ENCODE peak calls at places on chromosome 21, in four cellular contexts. One of them, this sample, is unnamed. For H3K4me1, the result is how much of the 10 kb centered on the place peaks cover.

GRCh38 chr21:28811860-28812259 is 180.8 kb downstream of the LTN1 start:
- DNase-seq in ascending aorta: no peak
- DNase-seq in adrenal gland: no peak
- DNase-seq in psoas muscle: no peak
- DNase-seq in this sample: no peak

GRCh38 chr21:18987515-18988026 is 584.0 kb upstream of the TMPRSS15 start:
- DNase-seq in ascending aorta: no peak
- DNase-seq in adrenal gland: no peak
- DNase-seq in psoas muscle: no peak
- DNase-seq in this sample: no peak

GRCh38 chr21:34793471-34793870 is 124.7 kb downstream of the CLIC6 start:
- DNase-seq in ascending aorta: no peak
- DNase-seq in adrenal gland: no peak
- DNase-seq in psoas muscle: no peak
- DNase-seq in this sample: no peak

GRCh38 chr21:19321688-19322087 is 918.1 kb upstream of the TMPRSS15 start:
- DNase-seq in ascending aorta: no peak
- DNase-seq in adrenal gland: no peak
- DNase-seq in psoas muscle: no peak
- DNase-seq in this sample: no peak

GRCh38 chr21:34544032-34544496 is 32.1 kb upstream of the KCNE1 start:
- DNase-seq in ascending aorta: no peak
- DNase-seq in adrenal gland: peak
- DNase-seq in psoas muscle: peak
- DNase-seq in this sample: peak

GRCh38 chr21:28699186-28699585 is 293.5 kb downstream of the LTN1 start:
- DNase-seq in ascending aorta: no peak
- DNase-seq in adrenal gland: no peak
- DNase-seq in psoas muscle: no peak
- DNase-seq in this sample: no peak

GRCh38 chr21:31515253-31515652 is 144.2 kb upstream of the SOD1 start:
- DNase-seq in ascending aorta: no peak
- DNase-seq in adrenal gland: no peak
- DNase-seq in psoas muscle: no peak
- DNase-seq in this sample: no peak

GRCh38 chr21:34061983-34062382 is 11.4 kb upstream of the MRPS6 start:
- DNase-seq in ascending aorta: no peak
- DNase-seq in adrenal gland: no peak
- DNase-seq in psoas muscle: no peak
- DNase-seq in this sample: no peak

GRCh38 chr21:10521091-10521598 is at the start of gene TPTE:
- DNase-seq in ascending aorta: no peak
- DNase-seq in adrenal gland: no peak
- DNase-seq in psoas muscle: no peak
- DNase-seq in this sample: no peak

GRCh38 chr21:43627527-43627926 is 31.8 kb downstream of the HSF2BP start:
- DNase-seq in ascending aorta: no peak
- DNase-seq in adrenal gland: no peak
- DNase-seq in psoas muscle: no peak
- DNase-seq in this sample: no peak

GRCh38 chr21:32977216-32977615 is 48.5 kb upstream of the OLIG2 start:
- DNase-seq in ascending aorta: no peak
- DNase-seq in adrenal gland: no peak
- DNase-seq in psoas muscle: no peak
- DNase-seq in this sample: no peak

GRCh38 chr21:43834146-43834905 is 30.7 kb upstream of the AGPAT3 start:
- DNase-seq in ascending aorta: no peak
- DNase-seq in adrenal gland: no peak
- DNase-seq in psoas muscle: no peak
- DNase-seq in this sample: no peak

GRCh38 chr21:36471254-36471723 is 8.6 kb downstream of the CLDN14 start:
- DNase-seq in ascending aorta: no peak
- DNase-seq in adrenal gland: no peak
- DNase-seq in psoas muscle: no peak
- DNase-seq in this sample: peak

GRCh38 chr21:35764077-35764476 is 296.2 kb downstream of the SETD4 start:
- DNase-seq in ascending aorta: no peak
- DNase-seq in adrenal gland: no peak
- DNase-seq in psoas muscle: no peak
- DNase-seq in this sample: no peak

GRCh38 chr21:35427320-35428040 is 378.4 kb upstream of the RUNX1 start:
- DNase-seq in ascending aorta: no peak
- DNase-seq in adrenal gland: no peak
- DNase-seq in psoas muscle: peak
- DNase-seq in this sample: no peak

GRCh38 chr21:17925000-17925610 is 105.9 kb upstream of the C21orf91 start:
- DNase-seq in ascending aorta: no peak
- DNase-seq in adrenal gland: peak
- DNase-seq in psoas muscle: no peak
- DNase-seq in this sample: peak

GRCh38 chr21:43825936-43826622 is 36.7 kb downstream of the RRP1 start:
- DNase-seq in ascending aorta: no peak
- DNase-seq in adrenal gland: no peak
- DNase-seq in psoas muscle: peak
- DNase-seq in this sample: no peak

GRCh38 chr21:14901482-14901958 is 163.3 kb downstream of the NRIP1 start:
- DNase-seq in ascending aorta: no peak
- DNase-seq in adrenal gland: no peak
- DNase-seq in psoas muscle: no peak
- DNase-seq in this sample: no peak

GRCh38 chr21:36436829-36437744 is 42.8 kb downstream of the CLDN14 start:
- DNase-seq in ascending aorta: no peak
- DNase-seq in adrenal gland: no peak
- DNase-seq in psoas muscle: no peak
- DNase-seq in this sample: no peak

GRCh38 chr21:35861656-35862055 is 198.7 kb downstream of the SETD4 start:
- DNase-seq in ascending aorta: no peak
- DNase-seq in adrenal gland: no peak
- DNase-seq in psoas muscle: no peak
- DNase-seq in this sample: no peak

GRCh38 chr21:21156919-21157318 is 158.7 kb downstream of the NCAM2 start:
- DNase-seq in ascending aorta: no peak
- DNase-seq in adrenal gland: no peak
- DNase-seq in psoas muscle: no peak
- DNase-seq in this sample: no peak

GRCh38 chr21:28263974-28264373 is 728.7 kb downstream of the LTN1 start:
- DNase-seq in ascending aorta: no peak
- DNase-seq in adrenal gland: no peak
- DNase-seq in psoas muscle: no peak
- DNase-seq in this sample: no peak

GRCh38 chr21:17611414-17612022 is 1.2 kb downstream of the BTG3 start:
- DNase-seq in ascending aorta: peak
- DNase-seq in adrenal gland: peak
- DNase-seq in psoas muscle: peak
- DNase-seq in this sample: peak

GRCh38 chr21:34086887-34087306 is 13.5 kb downstream of the MRPS6 start:
- DNase-seq in ascending aorta: no peak
- DNase-seq in adrenal gland: no peak
- DNase-seq in psoas muscle: no peak
- DNase-seq in this sample: no peak

GRCh38 chr21:28142692-28143091 is 850.0 kb downstream of the LTN1 start:
- DNase-seq in ascending aorta: no peak
- DNase-seq in adrenal gland: peak
- DNase-seq in psoas muscle: no peak
- DNase-seq in this sample: no peak

GRCh38 chr21:35819134-35819533 is 241.2 kb downstream of the SETD4 start:
- DNase-seq in ascending aorta: no peak
- DNase-seq in adrenal gland: no peak
- DNase-seq in psoas muscle: no peak
- DNase-seq in this sample: no peak

GRCh38 chr21:34008618-34009017 is 64.8 kb upstream of the MRPS6 start:
- DNase-seq in ascending aorta: no peak
- DNase-seq in adrenal gland: no peak
- DNase-seq in psoas muscle: no peak
- DNase-seq in this sample: no peak

GRCh38 chr21:19236209-19236608 is 832.6 kb upstream of the TMPRSS15 start:
- DNase-seq in ascending aorta: no peak
- DNase-seq in adrenal gland: no peak
- DNase-seq in psoas muscle: no peak
- DNase-seq in this sample: no peak

GRCh38 chr21:26849428-26850115 is 4.4 kb upstream of the ADAMTS1 start:
- DNase-seq in ascending aorta: no peak
- DNase-seq in adrenal gland: peak
- DNase-seq in psoas muscle: no peak
- DNase-seq in this sample: no peak

GRCh38 chr21:37915941-37916794 is at the start of gene KCNJ6:
- DNase-seq in ascending aorta: no peak
- DNase-seq in adrenal gland: peak
- DNase-seq in psoas muscle: peak
- DNase-seq in this sample: no peak

GRCh38 chr21:37863842-37864241 is 52.4 kb downstream of the KCNJ6 start:
- DNase-seq in ascending aorta: no peak
- DNase-seq in adrenal gland: peak
- DNase-seq in psoas muscle: no peak
- DNase-seq in this sample: no peak

GRCh38 chr21:37670883-37671282 is 245.4 kb downstream of the KCNJ6 start:
- DNase-seq in ascending aorta: no peak
- DNase-seq in adrenal gland: no peak
- DNase-seq in psoas muscle: no peak
- DNase-seq in this sample: no peak

GRCh38 chr21:20997633-20998455 is at the start of gene NCAM2:
- DNase-seq in ascending aorta: no peak
- DNase-seq in adrenal gland: peak
- DNase-seq in psoas muscle: peak
- DNase-seq in this sample: peak

GRCh38 chr21:40245021-40245420 is 377.8 kb downstream of the PCP4 start:
- DNase-seq in ascending aorta: no peak
- DNase-seq in adrenal gland: no peak
- DNase-seq in psoas muscle: no peak
- DNase-seq in this sample: no peak

GRCh38 chr21:28975401-28975800 is 17.3 kb downstream of the LTN1 start:
- DNase-seq in ascending aorta: no peak
- DNase-seq in adrenal gland: no peak
- DNase-seq in psoas muscle: no peak
- DNase-seq in this sample: no peak

GRCh38 chr21:33666153-33666552 is 23.9 kb downstream of the ITSN1 start:
- DNase-seq in ascending aorta: no peak
- DNase-seq in adrenal gland: no peak
- DNase-seq in psoas muscle: no peak
- DNase-seq in this sample: no peak

GRCh38 chr21:35428489-35428888 is 379.4 kb upstream of the RUNX1 start:
- DNase-seq in ascending aorta: no peak
- DNase-seq in adrenal gland: peak
- DNase-seq in psoas muscle: peak
- DNase-seq in this sample: no peak

GRCh38 chr21:41676198-41676597 is 90.7 kb downstream of the RIPK4 start:
- DNase-seq in ascending aorta: no peak
- DNase-seq in adrenal gland: no peak
- DNase-seq in psoas muscle: no peak
- DNase-seq in this sample: no peak
- H3K4me1 ChIP-seq in ascending aorta: under half
- H3K4me1 ChIP-seq in adrenal gland: under half
- H3K4me1 ChIP-seq in psoas muscle: under half
- H3K4me1 ChIP-seq in this sample: under half

GRCh38 chr21:38959686-38960049 is 153.9 kb downstream of the ETS2 start:
- DNase-seq in ascending aorta: no peak
- DNase-seq in adrenal gland: no peak
- DNase-seq in psoas muscle: no peak
- DNase-seq in this sample: no peak
- H3K4me1 ChIP-seq in ascending aorta: under half
- H3K4me1 ChIP-seq in adrenal gland: under half
- H3K4me1 ChIP-seq in psoas muscle: under half
- H3K4me1 ChIP-seq in this sample: under half

DNA sequence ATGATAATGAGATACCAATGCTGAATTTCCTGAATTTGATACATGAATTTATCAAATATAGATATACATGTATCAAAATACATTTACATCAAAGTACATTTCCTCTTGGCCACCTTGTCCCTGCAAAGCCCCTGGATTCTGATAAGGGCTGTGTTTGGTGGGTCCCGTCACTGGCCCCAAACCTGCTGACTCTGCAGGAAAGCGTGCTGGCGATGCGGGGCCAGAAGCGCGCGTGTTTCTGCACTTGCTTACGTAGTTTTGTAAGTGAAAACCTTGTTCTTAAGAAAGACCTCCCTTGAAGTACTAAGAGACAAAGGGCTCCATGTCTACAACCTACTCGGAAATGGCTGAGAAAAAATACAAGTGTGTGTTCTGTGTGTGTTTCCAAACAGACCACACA is 11.0 kb downstream of the ITGB2 start:
- DNase-seq in ascending aorta: no peak
- DNase-seq in adrenal gland: no peak
- DNase-seq in psoas muscle: no peak
- DNase-seq in this sample: no peak
- H3K4me1 ChIP-seq in ascending aorta: under half
- H3K4me1 ChIP-seq in adrenal gland: under half
- H3K4me1 ChIP-seq in psoas muscle: under half
- H3K4me1 ChIP-seq in this sample: under half

GRCh38 chr21:41755934-41756773 is 10.7 kb downstream of the RIPK4 start:
- DNase-seq in ascending aorta: no peak
- DNase-seq in adrenal gland: no peak
- DNase-seq in psoas muscle: no peak
- DNase-seq in this sample: no peak
- H3K4me1 ChIP-seq in ascending aorta: under half
- H3K4me1 ChIP-seq in adrenal gland: under half
- H3K4me1 ChIP-seq in psoas muscle: under half
- H3K4me1 ChIP-seq in this sample: under half

DNA sequence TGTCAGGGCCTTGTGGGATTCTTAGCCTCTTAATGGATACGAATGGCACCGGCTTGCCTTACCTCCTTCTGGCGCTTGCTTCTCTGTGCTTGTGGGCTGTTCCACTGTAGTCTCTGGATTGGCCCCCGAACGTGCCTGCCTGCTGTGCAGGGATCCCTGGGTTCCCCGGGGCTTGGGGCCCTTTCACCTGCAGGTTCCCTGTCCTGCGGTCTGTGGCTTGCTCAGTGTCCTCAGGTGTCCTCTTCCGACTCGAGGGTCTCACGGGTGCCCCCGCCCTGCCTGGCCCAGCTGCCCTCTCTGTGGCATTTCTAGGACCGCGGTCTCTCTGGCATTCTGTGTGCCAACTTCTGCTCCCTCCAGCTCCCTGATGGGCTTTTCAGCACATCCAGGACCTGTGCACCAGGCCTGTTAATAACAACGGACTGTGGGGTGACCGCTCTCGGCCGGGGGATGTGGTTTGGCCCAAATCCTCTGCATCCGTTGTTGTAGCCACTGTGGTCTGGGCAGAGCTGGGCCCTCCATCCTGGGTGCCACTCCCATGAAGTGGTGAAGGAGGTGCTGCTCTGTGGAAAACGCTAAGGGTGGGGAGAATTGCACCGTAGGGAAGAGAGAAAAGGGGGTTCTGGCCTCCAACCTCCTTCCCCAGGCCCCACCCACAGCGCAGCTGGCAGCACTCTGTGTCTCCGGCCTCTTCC is 12.4 kb downstream of the COL18A1 start:
- DNase-seq in ascending aorta: no peak
- DNase-seq in adrenal gland: no peak
- DNase-seq in psoas muscle: peak
- DNase-seq in this sample: no peak
- H3K4me1 ChIP-seq in ascending aorta: under half
- H3K4me1 ChIP-seq in adrenal gland: half or more
- H3K4me1 ChIP-seq in psoas muscle: under half
- H3K4me1 ChIP-seq in this sample: under half